ENCODE peak calls at places on chromosomes 11 and 22, in five cellular contexts. E is heart left ventricle; I is cardiac muscle cell; X is effector memory CD4-positive, alpha-beta T cell; W is CD8-positive, alpha-beta memory T cell. G is an unnamed sample. For H3K4me1 and H3K36me3, the result is how much of the 10 kb centered on the place peaks cover.

GRCh38 chr22:41429232-41429945 is 17.2 kb downstream of the TOB2 start:
- DNase-seq in E (no peak), W (no peak), X (no peak), I (no peak), G (no peak)

GRCh38 chr11:119513806-119514170 is 90.8 kb upstream of the THY1 start:
- DNase-seq in E (no peak), I (no peak), W (no peak), X (no peak), G (no peak)

GRCh38 chr11:102254047-102254446 is 63.2 kb upstream of the BIRC3 start:
- DNase-seq in X (no peak), W (no peak), I (no peak), E (no peak), G (no peak)

GRCh38 chr11:17730608-17731462 is 3.7 kb upstream of the KCNC1 start:
- DNase-seq in W (peak), E (peak), I (peak), X (no peak), G (peak)

GRCh38 chr11:117328414-117329010 is 858 bp downstream of the CEP164 start:
- DNase-seq in I (peak), X (no peak), E (peak), W (no peak), G (peak)

GRCh38 chr11:44990665-44991064 is 40.0 kb upstream of the TP53I11 start:
- DNase-seq in E (no peak), I (no peak), W (no peak), X (no peak), G (peak)

GRCh38 chr11:79182794-79183193 is 258.0 kb downstream of the TENM4 start:
- DNase-seq in I (no peak), X (no peak), E (no peak), W (no peak), G (no peak)

GRCh38 chr11:84866922-84867321 is 760.2 kb downstream of the DLG2 start:
- DNase-seq in W (no peak), X (no peak), I (no peak), E (no peak), G (no peak)

GRCh38 chr11:104609766-104610165 is 288.5 kb downstream of the CASP12 start:
- DNase-seq in I (peak), E (no peak), X (no peak), W (no peak), G (no peak)

GRCh38 chr22:50621948-50622722 is 5.8 kb downstream of the ARSA start:
- DNase-seq in E (no peak), I (no peak), X (no peak), W (peak), G (no peak)

GRCh38 chr22:28923826-28924732 is 40.7 kb downstream of the ZNRF3 start:
- DNase-seq in W (no peak), I (no peak), X (no peak), E (no peak), G (no peak)

GRCh38 chr11:36008576-36008975 is 64.7 kb downstream of the LDLRAD3 start:
- DNase-seq in E (no peak), X (no peak), W (no peak), I (peak), G (no peak)

GRCh38 chr22:27391092-27391770 is 410.3 kb downstream of the MN1 start:
- DNase-seq in E (peak), I (peak), X (no peak), W (no peak), G (peak)

GRCh38 chr22:20499769-20500168 is 4.2 kb upstream of the KLHL22 start:
- DNase-seq in I (no peak), E (no peak), X (no peak), W (no peak), G (no peak)

GRCh38 chr22:33044059-33044458 is 14.1 kb downstream of the SYN3 start:
- DNase-seq in W (no peak), E (no peak), I (no peak), X (no peak), G (no peak)

GRCh38 chr11:9773524-9773923 is 109.6 kb downstream of the SWAP70 start:
- DNase-seq in W (no peak), E (no peak), I (no peak), X (no peak), G (no peak)

GRCh38 chr22:24284747-24285203 is 14.1 kb downstream of the SPECC1L start:
- DNase-seq in I (no peak), E (no peak), X (no peak), W (no peak), G (no peak)

GRCh38 chr11:77413850-77414249 is 60.0 kb downstream of the PAK1 start:
- DNase-seq in E (no peak), W (no peak), X (no peak), I (no peak), G (no peak)

GRCh38 chr22:33328789-33329296 is 270.7 kb upstream of the SYN3 start:
- DNase-seq in X (no peak), E (no peak), W (no peak), I (peak), G (no peak)

GRCh38 chr11:35158371-35159081 is 19.6 kb downstream of the CD44 start:
- DNase-seq in X (no peak), W (no peak), I (peak), E (peak), G (peak)

GRCh38 chr11:69791266-69791665 is 16.1 kb upstream of the FGF4 start:
- DNase-seq in E (no peak), W (no peak), I (peak), X (no peak), G (no peak)

GRCh38 chr11:69637956-69638871 is 2.7 kb upstream of the CCND1 start:
- DNase-seq in I (peak), E (peak), X (no peak), W (no peak), G (peak)

GRCh38 chr11:69865707-69866106 is 46.5 kb upstream of the FGF3 start:
- DNase-seq in X (no peak), I (no peak), E (no peak), W (no peak), G (no peak)

GRCh38 chr11:120528749-120529148 is 17.2 kb downstream of the GRIK4 start:
- DNase-seq in I (no peak), W (no peak), X (no peak), E (no peak), G (no peak)

GRCh38 chr22:40022536-40023225 is 27.9 kb downstream of the FAM83F start:
- DNase-seq in I (no peak), E (no peak), X (no peak), W (no peak), G (no peak)

GRCh38 chr22:44576311-44577260 is 78.6 kb upstream of the RTL6 start:
- DNase-seq in E (no peak), I (no peak), X (no peak), W (no peak), G (peak)

GRCh38 chr11:66012371-66012945 is 650 bp downstream of the CST6 start:
- DNase-seq in E (no peak), I (no peak), X (no peak), W (no peak), G (no peak)

GRCh38 chr11:15688351-15688792 is 573.6 kb downstream of the INSC start:
- DNase-seq in X (no peak), I (peak), W (no peak), E (peak), G (no peak)

GRCh38 chr11:119481667-119482400 is 58.9 kb upstream of the THY1 start:
- DNase-seq in X (no peak), I (no peak), E (no peak), W (no peak), G (no peak)

GRCh38 chr22:43846966-43847365 is 15.3 kb downstream of the SULT4A1 start:
- DNase-seq in X (no peak), E (no peak), I (no peak), W (no peak), G (no peak)

GRCh38 chr11:75267171-75267970 is 26.8 kb downstream of the TPBGL start:
- DNase-seq in W (no peak), I (no peak), E (no peak), X (no peak), G (peak)

GRCh38 chr11:125881291-125881690 is 6.2 kb upstream of the HYLS1 start:
- DNase-seq in W (no peak), X (no peak), I (no peak), E (no peak), G (no peak)

GRCh38 chr11:65066805-65067291 is 8.5 kb upstream of the NAALADL1 start:
- DNase-seq in X (no peak), E (no peak), I (no peak), W (no peak), G (no peak)

GRCh38 chr11:111086058-111086457 is 159.5 kb upstream of the POU2AF2 start:
- DNase-seq in W (no peak), E (no peak), I (no peak), X (no peak), G (no peak)

GRCh38 chr11:106077609-106078517 is at the start of gene AASDHPPT:
- DNase-seq in I (peak), X (no peak), W (no peak), E (no peak), G (no peak)

GRCh38 chr11:125174057-125174456 is 9.5 kb downstream of the PKNOX2 start:
- DNase-seq in X (no peak), W (no peak), I (no peak), E (no peak), G (no peak)

GRCh38 chr11:11535611-11536010 is 86.2 kb downstream of the GALNT18 start:
- DNase-seq in X (no peak), E (peak), I (no peak), W (no peak), G (no peak)

GRCh38 chr11:78453140-78453935 is 35.7 kb upstream of the GAB2 start:
- DNase-seq in W (no peak), I (peak), X (no peak), E (no peak), G (no peak)

GRCh38 chr11:64607381-64608259 is 16.6 kb downstream of the SLC22A12 start:
- DNase-seq in E (no peak), I (peak), X (no peak), W (no peak), G (no peak)

DNA sequence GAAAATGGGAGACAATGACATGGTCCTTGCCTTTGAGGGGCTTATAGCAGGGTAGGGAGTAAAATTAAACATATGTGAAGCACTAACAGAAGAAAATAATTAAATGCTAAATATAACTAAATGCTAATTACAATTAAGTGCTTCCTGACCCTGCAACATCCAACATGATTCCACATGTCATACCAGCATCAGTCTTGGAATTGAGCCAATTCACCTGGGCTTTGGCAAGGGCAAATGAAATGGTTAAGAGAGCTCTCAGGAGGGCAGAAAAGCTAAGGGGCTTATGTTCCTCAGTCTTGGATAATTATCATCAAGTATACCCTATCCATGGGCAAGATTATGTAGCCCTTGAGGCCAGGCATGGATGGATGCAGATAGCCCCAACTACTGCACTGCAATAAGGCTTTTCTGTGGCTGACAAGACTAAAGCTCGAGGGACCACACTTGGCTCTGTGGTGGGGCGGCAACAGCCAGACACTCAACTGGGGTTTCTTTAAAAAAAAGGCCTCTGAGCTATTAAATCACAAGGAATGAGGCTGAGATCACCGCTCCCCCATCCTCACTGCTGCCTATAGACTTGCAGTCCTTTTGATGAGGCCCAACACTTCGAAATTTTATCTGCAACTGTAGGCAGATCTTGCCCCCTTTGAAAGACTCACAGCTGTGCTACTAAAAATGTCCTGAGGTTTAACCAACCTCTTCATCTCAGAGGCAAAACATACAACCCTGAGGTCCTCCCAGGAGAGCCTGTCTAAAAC is 39.0 kb downstream of the IL18BP start:
- DNase-seq in E (no peak), W (peak), X (no peak), I (no peak), G (no peak)
- H3K4me1 ChIP-seq in E (half or more), W (half or more), X (under half), I (under half), G (under half)

DNA sequence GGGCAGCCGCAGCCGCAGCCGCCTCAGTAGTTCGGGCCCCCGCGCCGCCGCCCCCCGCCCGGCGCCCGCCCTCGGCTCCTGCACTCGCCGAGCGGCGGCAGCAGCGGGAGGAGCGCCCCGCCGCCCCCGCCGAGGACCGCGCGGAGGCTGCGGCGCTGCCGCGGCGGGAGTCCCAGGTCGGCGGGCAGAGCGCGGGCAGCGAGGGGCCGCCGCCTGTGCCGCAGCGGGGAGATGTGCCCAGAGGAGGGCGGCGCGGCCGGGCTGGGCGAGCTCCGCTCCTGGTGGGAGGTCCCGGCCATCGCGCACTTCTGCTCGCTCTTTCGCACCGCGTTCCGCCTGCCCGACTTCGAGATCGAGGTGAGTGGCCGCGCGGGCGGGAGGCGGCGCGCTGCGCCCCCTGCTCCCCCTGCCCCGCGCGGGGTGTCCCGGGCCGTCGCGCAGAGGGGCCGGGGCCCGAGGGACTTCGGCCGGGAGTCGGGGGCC is 334 bp downstream of the CECR2 start:
- DNase-seq in E (peak), I (peak), X (no peak), W (peak), G (no peak)
- H3K4me3 ChIP-seq in E (peak), I (peak), X (peak), W (no peak), G (peak)

GRCh38 chr11:68081691-68082090 is 39.5 kb downstream of the CHKA start:
- DNase-seq in W (no peak), I (no peak), X (no peak), E (no peak), G (no peak)
- H3K36me3 ChIP-seq in W (under half), I (under half), X (under half), E (under half), G (under half)

DNA sequence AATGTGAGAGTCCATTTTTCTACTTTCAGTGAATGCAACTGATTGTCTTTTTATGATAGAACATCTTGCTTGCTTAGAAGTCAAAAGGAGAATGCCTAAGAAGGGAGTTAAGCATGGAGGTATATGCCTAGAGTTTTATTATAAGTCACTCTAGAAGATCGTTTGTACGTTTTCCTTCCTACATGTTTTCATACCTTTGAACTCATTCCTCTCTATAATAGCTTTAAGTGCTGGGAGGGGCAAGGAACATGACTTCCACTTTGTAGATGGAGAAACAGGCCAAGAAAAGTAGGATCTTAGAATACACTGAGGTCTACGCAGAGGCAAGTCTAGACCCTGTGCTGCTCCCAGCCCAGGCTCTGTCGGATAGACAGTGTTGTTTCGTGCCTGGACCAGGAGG is 114.3 kb downstream of the ZBTB16 start:
- DNase-seq in E (no peak), I (no peak), W (no peak), X (no peak), G (no peak)
- H3K4me1 ChIP-seq in E (half or more), I (half or more), W (half or more), X (under half), G (half or more)

DNA sequence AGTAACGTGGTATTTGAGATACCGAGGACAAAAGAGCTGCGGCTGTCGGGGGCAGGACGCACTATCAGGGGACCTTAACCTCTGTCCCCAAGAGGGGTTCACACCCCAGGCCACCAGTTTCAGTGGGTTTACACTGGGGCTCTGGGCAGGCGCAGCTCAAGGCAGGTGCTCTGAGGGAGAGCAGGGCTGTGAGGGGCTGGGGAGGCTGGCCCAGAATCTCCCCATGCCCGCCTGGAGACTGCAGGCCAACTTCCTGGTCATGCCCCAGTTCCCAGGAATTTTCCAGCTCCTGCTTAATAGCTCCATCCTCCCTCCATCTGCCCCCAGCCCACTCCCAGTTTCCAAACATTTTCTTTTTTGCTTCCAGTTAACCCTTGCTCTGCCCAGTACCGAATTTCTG is 7.6 kb upstream of the PGA3 start:
- DNase-seq in X (no peak), E (no peak), I (no peak), W (no peak), G (no peak)
- H3K4me3 ChIP-seq in X (no peak), E (no peak), I (no peak), W (no peak), G (no peak)

GRCh38 chr11:87603887-87604286 is 566.2 kb downstream of the TMEM135 start:
- DNase-seq in E (no peak), X (no peak), I (no peak), W (no peak), G (no peak)
- H3K36me3 ChIP-seq in E (under half), X (under half), I (under half), W (under half), G (under half)

GRCh38 chr11:27205269-27205668 is 157.7 kb downstream of the CCDC34 start:
- DNase-seq in E (no peak), W (no peak), I (no peak), X (no peak), G (no peak)

GRCh38 chr11:27200779-27201453 is 160.3 kb downstream of the BBOX1 start:
- DNase-seq in E (no peak), W (no peak), X (no peak), I (no peak), G (no peak)

GRCh38 chr11:27201454-27202302 is 161.1 kb downstream of the BBOX1 start:
- DNase-seq in X (no peak), W (no peak), I (peak), E (peak), G (peak)

GRCh38 chr11:27204527-27204926 is 158.5 kb downstream of the CCDC34 start:
- DNase-seq in W (no peak), E (no peak), I (no peak), X (no peak), G (no peak)

DNA sequence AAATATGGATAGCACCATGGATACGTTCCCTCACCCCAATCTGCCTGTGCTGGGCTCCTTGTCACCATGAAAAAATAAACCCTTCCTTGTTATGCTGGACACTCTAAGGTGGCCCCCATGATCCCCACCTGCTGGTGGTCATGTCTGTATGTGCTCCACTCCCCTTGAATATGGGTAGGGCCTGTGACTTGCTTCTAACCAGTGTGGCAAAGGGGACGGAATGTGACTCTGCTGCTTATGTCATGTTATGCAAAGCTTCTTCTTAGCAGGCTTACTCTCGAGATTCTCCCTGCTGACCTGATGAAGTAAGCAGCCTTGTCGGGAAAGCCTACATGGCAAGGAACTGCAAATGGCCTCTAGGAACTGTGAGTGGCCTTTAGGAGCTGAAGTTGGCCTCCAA is 159.9 kb downstream of the CCDC34 start:
- DNase-seq in X (no peak), E (no peak), W (no peak), I (no peak), G (no peak)
- H3K4me1 ChIP-seq in X (under half), E (under half), W (under half), I (under half), G (under half)

G was measured in sigmoid colon.